ENCODE peak calls at places on chromosomes 4 and X, in nine cellular contexts. One of them, this sample, is unnamed.

GRCh38 chr4:129095811-129096454 is at the start of gene C4orf33:
- DNase-seq in stimulated activated CD4-positive, alpha-beta T cell treated with anti-CD3 and anti-CD28 coated beads, Interleukin-15, amount 100 ng/mL, for 48 hours: peak
- DNase-seq in HuH-7: peak
- DNase-seq in adipocyte: peak
- DNase-seq in K562: peak
- DNase-seq in T-cell: peak
- DNase-seq in left colon: peak
- DNase-seq in LoVo: peak
- DNase-seq in activated T-helper 1 cell treated with anti-CD3 and anti-CD28 coated beads, Interleukin-2, amount 50 U/mL, for 16 hours: peak
- DNase-seq in this sample: peak

GRCh38 chr4:140568507-140569306 is at the start of gene UCP1:
- DNase-seq in stimulated activated CD4-positive, alpha-beta T cell treated with anti-CD3 and anti-CD28 coated beads, Interleukin-15, amount 100 ng/mL, for 48 hours: no peak
- DNase-seq in HuH-7: peak
- DNase-seq in adipocyte: peak
- DNase-seq in K562: no peak
- DNase-seq in T-cell: no peak
- DNase-seq in left colon: no peak
- DNase-seq in LoVo: no peak
- DNase-seq in activated T-helper 1 cell treated with anti-CD3 and anti-CD28 coated beads, Interleukin-2, amount 50 U/mL, for 16 hours: no peak
- DNase-seq in this sample: peak

GRCh38 chr4:122309988-122310626 is 68.7 kb upstream of the ADAD1 start:
- DNase-seq in stimulated activated CD4-positive, alpha-beta T cell treated with anti-CD3 and anti-CD28 coated beads, Interleukin-15, amount 100 ng/mL, for 48 hours: no peak
- DNase-seq in HuH-7: no peak
- DNase-seq in adipocyte: peak
- DNase-seq in K562: peak
- DNase-seq in T-cell: no peak
- DNase-seq in left colon: no peak
- DNase-seq in LoVo: no peak
- DNase-seq in activated T-helper 1 cell treated with anti-CD3 and anti-CD28 coated beads, Interleukin-2, amount 50 U/mL, for 16 hours: no peak
- DNase-seq in this sample: peak

GRCh38 chrX:69552512-69552911 is 48.4 kb downstream of the NALF2 start:
- DNase-seq in stimulated activated CD4-positive, alpha-beta T cell treated with anti-CD3 and anti-CD28 coated beads, Interleukin-15, amount 100 ng/mL, for 48 hours: no peak
- DNase-seq in HuH-7: no peak
- DNase-seq in adipocyte: no peak
- DNase-seq in K562: no peak
- DNase-seq in T-cell: no peak
- DNase-seq in left colon: no peak
- DNase-seq in LoVo: no peak
- DNase-seq in activated T-helper 1 cell treated with anti-CD3 and anti-CD28 coated beads, Interleukin-2, amount 50 U/mL, for 16 hours: no peak
- DNase-seq in this sample: no peak

GRCh38 chrX:70762285-70762684 is 146.2 kb downstream of the TEX11 start:
- DNase-seq in stimulated activated CD4-positive, alpha-beta T cell treated with anti-CD3 and anti-CD28 coated beads, Interleukin-15, amount 100 ng/mL, for 48 hours: no peak
- DNase-seq in HuH-7: no peak
- DNase-seq in adipocyte: no peak
- DNase-seq in K562: no peak
- DNase-seq in T-cell: no peak
- DNase-seq in left colon: no peak
- DNase-seq in LoVo: no peak
- DNase-seq in activated T-helper 1 cell treated with anti-CD3 and anti-CD28 coated beads, Interleukin-2, amount 50 U/mL, for 16 hours: no peak
- DNase-seq in this sample: no peak

GRCh38 chr4:8578717-8579116 is 1.5 kb upstream of the GPR78 start:
- DNase-seq in stimulated activated CD4-positive, alpha-beta T cell treated with anti-CD3 and anti-CD28 coated beads, Interleukin-15, amount 100 ng/mL, for 48 hours: no peak
- DNase-seq in HuH-7: no peak
- DNase-seq in adipocyte: no peak
- DNase-seq in K562: no peak
- DNase-seq in T-cell: no peak
- DNase-seq in left colon: no peak
- DNase-seq in LoVo: no peak
- DNase-seq in activated T-helper 1 cell treated with anti-CD3 and anti-CD28 coated beads, Interleukin-2, amount 50 U/mL, for 16 hours: no peak
- DNase-seq in this sample: no peak

GRCh38 chr4:37639551-37640293 is 46.5 kb downstream of the RELL1 start:
- DNase-seq in stimulated activated CD4-positive, alpha-beta T cell treated with anti-CD3 and anti-CD28 coated beads, Interleukin-15, amount 100 ng/mL, for 48 hours: no peak
- DNase-seq in HuH-7: no peak
- DNase-seq in adipocyte: peak
- DNase-seq in K562: no peak
- DNase-seq in T-cell: no peak
- DNase-seq in left colon: no peak
- DNase-seq in LoVo: no peak
- DNase-seq in activated T-helper 1 cell treated with anti-CD3 and anti-CD28 coated beads, Interleukin-2, amount 50 U/mL, for 16 hours: no peak
- DNase-seq in this sample: no peak

GRCh38 chr4:139453041-139453370 is 915 bp upstream of the RAB33B start:
- DNase-seq in stimulated activated CD4-positive, alpha-beta T cell treated with anti-CD3 and anti-CD28 coated beads, Interleukin-15, amount 100 ng/mL, for 48 hours: no peak
- DNase-seq in HuH-7: peak
- DNase-seq in adipocyte: no peak
- DNase-seq in K562: no peak
- DNase-seq in T-cell: peak
- DNase-seq in left colon: no peak
- DNase-seq in LoVo: peak
- DNase-seq in activated T-helper 1 cell treated with anti-CD3 and anti-CD28 coated beads, Interleukin-2, amount 50 U/mL, for 16 hours: peak
- DNase-seq in this sample: no peak

GRCh38 chr4:165209796-165210195 is 2.4 kb downstream of the KLHL2 start:
- DNase-seq in stimulated activated CD4-positive, alpha-beta T cell treated with anti-CD3 and anti-CD28 coated beads, Interleukin-15, amount 100 ng/mL, for 48 hours: no peak
- DNase-seq in HuH-7: no peak
- DNase-seq in adipocyte: no peak
- DNase-seq in K562: no peak
- DNase-seq in T-cell: no peak
- DNase-seq in left colon: no peak
- DNase-seq in LoVo: no peak
- DNase-seq in activated T-helper 1 cell treated with anti-CD3 and anti-CD28 coated beads, Interleukin-2, amount 50 U/mL, for 16 hours: no peak
- DNase-seq in this sample: no peak

GRCh38 chr4:110005461-110006056 is 92.9 kb downstream of the EGF start:
- DNase-seq in stimulated activated CD4-positive, alpha-beta T cell treated with anti-CD3 and anti-CD28 coated beads, Interleukin-15, amount 100 ng/mL, for 48 hours: no peak
- DNase-seq in HuH-7: no peak
- DNase-seq in adipocyte: peak
- DNase-seq in K562: peak
- DNase-seq in T-cell: no peak
- DNase-seq in left colon: no peak
- DNase-seq in LoVo: peak
- DNase-seq in activated T-helper 1 cell treated with anti-CD3 and anti-CD28 coated beads, Interleukin-2, amount 50 U/mL, for 16 hours: no peak
- DNase-seq in this sample: peak

GRCh38 chr4:56215901-56216300 is 171.4 kb downstream of the AASDH start:
- DNase-seq in stimulated activated CD4-positive, alpha-beta T cell treated with anti-CD3 and anti-CD28 coated beads, Interleukin-15, amount 100 ng/mL, for 48 hours: no peak
- DNase-seq in HuH-7: no peak
- DNase-seq in adipocyte: no peak
- DNase-seq in K562: no peak
- DNase-seq in T-cell: no peak
- DNase-seq in left colon: peak
- DNase-seq in LoVo: peak
- DNase-seq in activated T-helper 1 cell treated with anti-CD3 and anti-CD28 coated beads, Interleukin-2, amount 50 U/mL, for 16 hours: no peak
- DNase-seq in this sample: peak

GRCh38 chr4:108135549-108136209 is 33.1 kb downstream of the LEF1 start:
- DNase-seq in stimulated activated CD4-positive, alpha-beta T cell treated with anti-CD3 and anti-CD28 coated beads, Interleukin-15, amount 100 ng/mL, for 48 hours: no peak
- DNase-seq in HuH-7: no peak
- DNase-seq in adipocyte: no peak
- DNase-seq in K562: peak
- DNase-seq in T-cell: no peak
- DNase-seq in left colon: no peak
- DNase-seq in LoVo: no peak
- DNase-seq in activated T-helper 1 cell treated with anti-CD3 and anti-CD28 coated beads, Interleukin-2, amount 50 U/mL, for 16 hours: no peak
- DNase-seq in this sample: no peak